ENCODE peak calls at places on chromosomes 4 and X, in eight cellular contexts. Y is AG10803; W is AG09309; P is choroid plexus epithelial cell; K is GM13977; B is CD8-positive, alpha-beta T cell; Z is lower leg skin; S is dorsolateral prefrontal cortex. F is an unnamed sample.
A peak's percentile ranks its signal among the peaks of the same experiment; 100 is the strongest.

GRCh38 chrX:24956828-24957227 is 58.9 kb downstream of the ARX start:
- DNase-seq in P (peak; percentile 3), Y (peak; percentile 40), S (no peak), Z (no peak), K (no peak), B (no peak), W (no peak), F (no peak)

GRCh38 chr4:22334155-22334554 is 181.7 kb downstream of the ADGRA3 start:
- DNase-seq in W (no peak), Y (no peak), K (no peak), S (no peak), P (no peak), Z (no peak), B (no peak), F (no peak)

GRCh38 chr4:156949373-156949814 is 22.2 kb downstream of the PDGFC start:
- DNase-seq in S (no peak), K (no peak), P (peak; percentile 90), Z (no peak), B (no peak), Y (peak; percentile 79), W (no peak), F (peak; percentile 67)

GRCh38 chrX:21985332-21985777 is 44.8 kb downstream of the SMS start:
- DNase-seq in K (peak; percentile 77), B (peak; percentile 37), W (peak; percentile 45), Y (peak; percentile 72), P (peak; percentile 86), S (peak; percentile 50), Z (peak; percentile 89), F (peak; percentile 82)

GRCh38 chr4:70556856-70557255 is 35.2 kb upstream of the AMBN start:
- DNase-seq in K (no peak), B (no peak), P (peak; percentile 15), Y (peak; percentile 4), W (no peak), S (no peak), Z (no peak), F (peak; percentile 68)

GRCh38 chr4:147182041-147182440 is 236.4 kb upstream of the TTC29 start:
- DNase-seq in W (no peak), Y (no peak), K (no peak), P (peak; percentile 12), Z (no peak), S (no peak), B (no peak), F (no peak)

GRCh38 chr4:113003841-113004240 is 45.6 kb upstream of the ANK2 start:
- DNase-seq in B (no peak), S (no peak), W (no peak), Y (no peak), Z (no peak), K (no peak), P (no peak), F (peak; percentile 59)

GRCh38 chr4:142361981-142362380 is 484.1 kb downstream of the INPP4B start:
- DNase-seq in W (no peak), P (no peak), S (no peak), Y (no peak), Z (no peak), K (no peak), B (no peak), F (no peak)

GRCh38 chr4:2073808-2074481 is 14.8 kb downstream of the NAT8L start:
- DNase-seq in K (peak; percentile 28), S (peak; percentile 53), B (no peak), Z (no peak), P (no peak), Y (no peak), W (no peak), F (no peak)

GRCh38 chr4:110055014-110055768 is 142.5 kb downstream of the EGF start:
- DNase-seq in P (peak; percentile 21), Y (no peak), K (peak; percentile 51), Z (no peak), B (no peak), S (no peak), W (no peak), F (peak; percentile 29)

GRCh38 chrX:19342331-19342906 is 1.3 kb upstream of the PDHA1 start:
- DNase-seq in S (no peak), B (no peak), W (no peak), P (peak; percentile 62), K (no peak), Z (no peak), Y (no peak), F (peak; percentile 20)

GRCh38 chr4:149113804-149114430 is 671.7 kb upstream of the NR3C2 start:
- DNase-seq in S (no peak), Y (peak; percentile 82), W (peak; percentile 42), P (peak; percentile 67), K (no peak), B (no peak), Z (no peak), F (peak; percentile 70)

GRCh38 chr4:184766421-184766820 is 32.5 kb upstream of the CENPU start:
- DNase-seq in Z (no peak), W (no peak), B (no peak), P (no peak), K (no peak), S (no peak), Y (no peak), F (no peak)

GRCh38 chr4:99754756-99755155 is 61.9 kb upstream of the DAPP1 start:
- DNase-seq in S (no peak), B (no peak), P (peak; percentile 13), Z (no peak), Y (peak; percentile 6), K (no peak), W (no peak), F (no peak)

GRCh38 chrX:20514358-20514757 is 247.6 kb upstream of the RPS6KA3 start:
- DNase-seq in B (no peak), Y (peak; percentile 68), P (peak; percentile 65), K (no peak), W (peak; percentile 29), S (no peak), Z (no peak), F (peak; percentile 80)

GRCh38 chr4:48112017-48112667 is 21.9 kb downstream of the TXK start:
- DNase-seq in S (no peak), P (no peak), K (no peak), B (no peak), Y (peak; percentile 27), W (no peak), Z (no peak), F (no peak)

GRCh38 chrX:19709812-19710518 is 177.4 kb downstream of the SH3KBP1 start:
- DNase-seq in B (no peak), Y (peak; percentile 95), K (no peak), W (peak; percentile 78), Z (no peak), P (peak; percentile 81), S (no peak), F (peak; percentile 96)

GRCh38 chr4:2263701-2264321 is 1.9 kb upstream of the MXD4 start:
- DNase-seq in Y (no peak), Z (no peak), S (peak; percentile 40), B (no peak), K (no peak), W (no peak), P (no peak), F (no peak)

GRCh38 chr4:59629348-59629747 is 1570.8 kb upstream of the ADGRL3 start:
- DNase-seq in Z (no peak), B (no peak), P (no peak), W (no peak), Y (no peak), K (no peak), S (no peak), F (no peak)

GRCh38 chrX:31658360-31658759 is 586.5 kb upstream of the FTHL17 start:
- DNase-seq in W (peak; percentile 7), B (no peak), K (peak; percentile 4), Z (no peak), Y (peak; percentile 33), S (no peak), P (peak; percentile 46), F (no peak)
- TF ChIP-seq CTCF in W (peak; percentile 35), B (no peak), K (peak; percentile 58), Z (no peak), Y (peak; percentile 55), S (peak; percentile 71), P (peak; percentile 42), F (peak; percentile 33)

DNA sequence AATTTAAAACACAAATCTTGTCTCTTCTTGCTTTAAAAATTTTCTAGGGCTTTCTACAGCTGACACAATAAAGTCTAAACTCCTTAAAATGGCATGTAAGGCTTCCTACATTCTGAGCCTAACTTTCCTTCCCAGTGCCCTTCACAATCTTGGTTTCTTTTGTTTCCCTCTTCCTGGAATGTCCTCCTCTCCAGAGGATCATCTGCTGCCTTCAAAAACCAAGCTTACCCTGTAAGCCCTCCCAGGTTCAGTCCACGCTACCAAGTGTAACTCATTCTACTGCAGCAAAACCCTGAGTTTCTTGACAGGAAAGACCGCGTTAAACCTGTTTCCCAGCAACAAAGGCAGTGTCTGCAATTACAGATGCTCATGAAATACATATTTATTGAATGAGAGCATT is 91.3 kb downstream of the SHISA3 start:
- DNase-seq in Y (no peak), Z (no peak), P (no peak), W (no peak), K (no peak), S (no peak), B (no peak), F (no peak)
- TF ChIP-seq CTCF in Y (no peak), Z (no peak), P (no peak), W (no peak), K (no peak), S (no peak), B (no peak), F (no peak)

GRCh38 chr4:115042496-115042895 is 70.9 kb downstream of the NDST4 start:
- DNase-seq in S (no peak), K (no peak), B (no peak), P (no peak), Y (no peak), W (no peak), Z (no peak), F (no peak)
- TF ChIP-seq CTCF in S (no peak), K (peak; percentile 15), B (no peak), P (peak; percentile 41), Y (peak; percentile 37), W (no peak), Z (no peak), F (peak; percentile 49)

GRCh38 chrX:2614911-2615310 is 76.2 kb upstream of the CD99 start:
- DNase-seq in S (no peak), K (no peak), Y (peak; percentile 88), Z (no peak), B (no peak), P (peak; percentile 94), W (peak; percentile 73), F (peak; percentile 66)
- TF ChIP-seq CTCF in S (no peak), K (no peak), Y (peak; percentile 83), Z (no peak), B (no peak), P (peak; percentile 80), W (peak; percentile 65), F (peak; percentile 66)

DNA sequence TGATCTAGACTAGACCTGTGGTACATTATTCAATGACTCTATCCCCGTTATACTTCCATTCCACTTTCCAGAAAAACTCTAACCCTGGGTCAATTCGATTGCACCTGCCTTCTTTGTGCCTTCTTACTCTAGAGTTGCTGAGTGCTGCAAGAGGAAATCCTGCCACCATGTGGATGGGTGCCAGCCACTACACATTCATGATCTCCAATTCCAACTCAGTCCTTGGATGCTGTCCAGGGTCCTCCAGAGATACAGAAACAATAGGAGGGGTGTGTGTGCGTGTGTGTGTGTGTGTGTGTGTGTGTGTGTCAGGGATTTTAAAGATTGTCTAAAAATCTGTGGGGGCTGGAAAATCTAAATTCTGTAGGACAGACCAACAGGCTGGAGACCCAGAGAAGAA is 42.9 kb upstream of the INTS6L start:
- DNase-seq in W (peak; percentile 11), Z (no peak), S (peak; percentile 52), P (peak; percentile 74), B (peak; percentile 13), K (peak; percentile 9), Y (peak; percentile 46), F (peak; percentile 72)
- TF ChIP-seq CTCF in W (peak; percentile 45), Z (no peak), S (no peak), P (peak; percentile 59), B (no peak), K (peak; percentile 56), Y (no peak), F (peak; percentile 60)

GRCh38 chr4:32042486-32042885 is 1322.3 kb downstream of the PCDH7 start:
- DNase-seq in P (peak; percentile 13), B (no peak), Z (no peak), Y (no peak), S (no peak), K (no peak), W (no peak), F (no peak)
- TF ChIP-seq CTCF in P (peak; percentile 41), B (no peak), Z (no peak), Y (no peak), S (no peak), K (no peak), W (no peak), F (peak; percentile 13)

F was measured in brain microvascular endothelial cell.